ENCODE peak calls at places on chromosomes 7 and 10, in nine cellular contexts. R, Q, X, I, A, V, N, G and P are unnamed samples.
A peak's percentile ranks its signal among the peaks of the same experiment; 100 is the strongest.

GRCh38 chr7:115477193-115477651 is 553.3 kb downstream of the TFEC start:
- DNase-seq in R (peak; percentile 19), Q (peak; percentile 33), X (no peak), I (no peak), A (no peak), V (no peak), N (peak; percentile 53), G (peak; percentile 55), P (peak; percentile 35)

GRCh38 chr7:11120675-11121220 is 147.1 kb downstream of the PHF14 start:
- DNase-seq in R (no peak), Q (no peak), X (no peak), I (no peak), A (no peak), V (no peak), N (no peak), G (no peak), P (no peak)

GRCh38 chr10:79628988-79629954 is 18.5 kb downstream of the SFTPA1 start:
- DNase-seq in R (no peak), Q (no peak), X (no peak), I (no peak), A (no peak), V (no peak), N (no peak), G (no peak), P (no peak)

GRCh38 chr10:17239671-17240460 is 11.8 kb downstream of the VIM start:
- DNase-seq in R (no peak), Q (no peak), X (no peak), I (no peak), A (no peak), V (no peak), N (no peak), G (no peak), P (no peak)

GRCh38 chr10:115857856-115858255 is 415.1 kb downstream of the GFRA1 start:
- DNase-seq in R (no peak), Q (no peak), X (no peak), I (no peak), A (no peak), V (no peak), N (no peak), G (no peak), P (no peak)

GRCh38 chr10:5607594-5607993 is 58.8 kb downstream of the ASB13 start:
- DNase-seq in R (no peak), Q (no peak), X (no peak), I (no peak), A (no peak), V (no peak), N (no peak), G (no peak), P (no peak)

GRCh38 chr10:131909929-131910328 is 9.1 kb downstream of the PPP2R2D start:
- DNase-seq in R (no peak), Q (no peak), X (no peak), I (no peak), A (no peak), V (no peak), N (peak; percentile 26), G (no peak), P (no peak)

GRCh38 chr7:106599343-106599698 is 61.6 kb downstream of the CCDC71L start:
- DNase-seq in R (peak; percentile 15), Q (no peak), X (no peak), I (no peak), A (no peak), V (no peak), N (no peak), G (no peak), P (no peak)

GRCh38 chr10:87818505-87819273 is 663 bp upstream of the ATAD1 start:
- DNase-seq in R (peak; percentile 54), Q (peak; percentile 52), X (peak; percentile 8), I (peak; percentile 30), A (peak; percentile 79), V (peak; percentile 71), N (peak; percentile 59), G (no peak), P (peak; percentile 37)

GRCh38 chr10:50299948-50300669 is 48.8 kb upstream of the ASAH2 start:
- DNase-seq in R (no peak), Q (no peak), X (no peak), I (no peak), A (no peak), V (no peak), N (no peak), G (no peak), P (no peak)

GRCh38 chr7:137343483-137343841 is at the start of gene PTN:
- DNase-seq in R (peak; percentile 13), Q (peak; percentile 17), X (no peak), I (no peak), A (no peak), V (no peak), N (peak; percentile 74), G (no peak), P (peak; percentile 58)

GRCh38 chr7:131289051-131289450 is 38.6 kb upstream of the MKLN1 start:
- DNase-seq in R (no peak), Q (no peak), X (no peak), I (no peak), A (no peak), V (no peak), N (no peak), G (no peak), P (no peak)

GRCh38 chr7:136925556-136925955 is 57.1 kb downstream of the CHRM2 start:
- DNase-seq in R (no peak), Q (no peak), X (no peak), I (no peak), A (no peak), V (no peak), N (no peak), G (no peak), P (no peak)

GRCh38 chr10:49564461-49565009 is 25.6 kb upstream of the ERCC6 start:
- DNase-seq in R (no peak), Q (no peak), X (no peak), I (no peak), A (no peak), V (no peak), N (no peak), G (no peak), P (no peak)

GRCh38 chr7:111560773-111561658 is 1.3 kb downstream of the IMMP2L start:
- DNase-seq in R (no peak), Q (peak; percentile 11), X (no peak), I (no peak), A (peak; percentile 2), V (no peak), N (no peak), G (no peak), P (peak; percentile 28)

GRCh38 chr10:79159141-79159619 is 90.4 kb downstream of the ZMIZ1 start:
- DNase-seq in R (no peak), Q (no peak), X (no peak), I (no peak), A (no peak), V (no peak), N (no peak), G (no peak), P (no peak)

GRCh38 chr10:71661060-71661622 is 58.4 kb downstream of the C10orf105 start:
- DNase-seq in R (no peak), Q (no peak), X (no peak), I (no peak), A (no peak), V (no peak), N (no peak), G (no peak), P (no peak)

GRCh38 chr10:50431791-50432190 is 180.5 kb upstream of the ASAH2 start:
- DNase-seq in R (no peak), Q (no peak), X (no peak), I (no peak), A (peak; percentile 90), V (no peak), N (no peak), G (no peak), P (peak; percentile 19)

GRCh38 chr10:129914960-129915359 is 49.1 kb downstream of the EBF3 start:
- DNase-seq in R (no peak), Q (no peak), X (no peak), I (no peak), A (no peak), V (no peak), N (no peak), G (peak; percentile 7), P (no peak)

DNA sequence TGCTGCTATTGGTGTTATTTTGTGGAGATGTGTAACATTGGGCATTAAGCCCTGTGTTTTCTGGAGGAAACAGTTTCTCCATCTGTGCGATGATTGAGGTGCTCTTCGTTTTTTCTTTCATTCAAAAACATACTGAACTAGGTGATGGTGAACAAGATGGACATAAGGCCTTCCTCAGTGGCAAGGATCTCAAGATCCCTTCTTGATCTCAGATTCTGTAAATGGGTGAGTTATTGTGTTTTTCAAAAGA is 759 bp upstream of the ELAPOR2 start:
- DNase-seq in R (no peak), Q (no peak), X (no peak), I (no peak), A (no peak), V (no peak), N (no peak), G (no peak), P (no peak)
- H3K4me3 ChIP-seq in R (no peak overlapping the region), Q (no peak overlapping the region), X (no peak overlapping the region), I (peak overlapping the region; percentile 43), A (peak overlapping the region; percentile 59), V (peak overlapping the region; percentile 46), N (peak overlapping the region; percentile 78), G (peak overlapping the region; percentile 55), P (no peak overlapping the region)

GRCh38 chr7:140597425-140597949 is 43.1 kb downstream of the DENND2A start:
- DNase-seq in R (no peak), Q (no peak), X (no peak), I (no peak), A (no peak), V (no peak), N (no peak), G (no peak), P (no peak)
- H3K27ac ChIP-seq in R (no peak overlapping the region), Q (no peak overlapping the region), X (no peak overlapping the region), I (no peak overlapping the region), A (no peak overlapping the region), V (no peak overlapping the region), N (no peak overlapping the region), G (no peak overlapping the region), P (no peak overlapping the region)

GRCh38 chr10:33337335-33337854 is 2.9 kb upstream of the NRP1 start:
- DNase-seq in R (no peak), Q (peak; percentile 22), X (no peak), I (no peak), A (no peak), V (no peak), N (peak; percentile 73), G (no peak), P (peak; percentile 47)
- H3K4me3 ChIP-seq in R (peak overlapping the region; percentile 51), Q (no peak overlapping the region), X (peak overlapping the region; percentile 61), I (no peak overlapping the region), A (no peak overlapping the region), V (no peak overlapping the region), N (peak overlapping the region; percentile 67), G (no peak overlapping the region), P (no peak overlapping the region)

DNA sequence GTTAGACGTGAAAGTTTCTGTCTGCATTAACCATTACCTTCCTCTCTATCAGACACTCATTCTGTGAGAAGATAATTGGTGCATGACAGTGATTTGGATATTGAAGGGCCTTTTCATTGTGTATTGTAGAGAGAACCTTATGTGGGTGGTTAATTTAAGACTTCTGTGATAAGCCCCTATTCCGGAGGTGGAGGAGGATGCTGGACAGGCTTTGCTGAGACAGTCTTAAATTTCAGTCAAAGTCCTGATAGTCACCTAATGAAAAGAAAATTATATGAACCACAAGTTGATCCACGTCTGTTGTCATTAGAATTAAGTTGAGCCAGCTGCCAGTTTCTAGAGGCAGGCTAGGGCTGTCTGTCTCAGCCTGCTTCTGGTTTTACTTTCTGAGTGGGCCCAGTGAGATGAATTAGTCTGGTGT is 62.9 kb downstream of the CELF2 start:
- DNase-seq in R (no peak), Q (no peak), X (no peak), I (no peak), A (no peak), V (no peak), N (no peak), G (no peak), P (no peak)
- H3K27ac ChIP-seq in R (no peak overlapping the region), Q (no peak overlapping the region), X (no peak overlapping the region), I (no peak overlapping the region), A (no peak overlapping the region), V (no peak overlapping the region), N (no peak overlapping the region), G (no peak overlapping the region), P (no peak overlapping the region)